ENCODE peak calls at places on chromosomes 6 and 20, in seven cellular contexts. R is AG08396; I is cardiac fibroblast; P is iPS DF 6.9; C is occipital lobe; M is skeletal muscle cell; E is activated CD4-positive, alpha-beta T cell treated with anti-CD3 and anti-CD28 coated beads, Interleukin-2, amount 50 U/mL, for 48 hours. S is an unnamed sample.

GRCh38 chr6:67974931-67975330 is 660.2 kb upstream of the ADGRB3 start:
- DNase-seq in R (no peak), I (no peak), P (no peak), C (no peak), M (no peak), E (no peak), S (no peak)

GRCh38 chr6:156028310-156029131 is 572.9 kb upstream of the NOX3 start:
- DNase-seq in R (no peak), I (no peak), P (no peak), C (no peak), M (no peak), E (no peak), S (no peak)

GRCh38 chr6:166958926-166959861 is 2.8 kb upstream of the RNASET2 start:
- DNase-seq in R (no peak), I (no peak), P (no peak), C (no peak), M (no peak), E (no peak), S (no peak)

GRCh38 chr6:56933650-56934049 is 21.3 kb upstream of the BEND6 start:
- DNase-seq in R (no peak), I (no peak), P (no peak), C (no peak), M (no peak), E (no peak), S (no peak)

GRCh38 chr20:63692436-63693078 is 3.9 kb upstream of the TNFRSF6B start:
- DNase-seq in R (no peak), I (no peak), P (no peak), C (no peak), M (no peak), E (no peak), S (no peak)

GRCh38 chr20:16283978-16284377 is 289.3 kb downstream of the KIF16B start:
- DNase-seq in R (no peak), I (no peak), P (no peak), C (no peak), M (no peak), E (no peak), S (no peak)

GRCh38 chr6:347232-347631 is 44.3 kb upstream of the IRF4 start:
- DNase-seq in R (no peak), I (no peak), P (no peak), C (no peak), M (no peak), E (no peak), S (no peak)

GRCh38 chr6:137291441-137291840 is 72.3 kb upstream of the IFNGR1 start:
- DNase-seq in R (no peak), I (peak; percentile 71), P (no peak), C (peak; percentile 42), M (peak; percentile 59), E (peak; percentile 25), S (no peak)

GRCh38 chr6:129215916-129216525 is 333.1 kb downstream of the LAMA2 start:
- DNase-seq in R (no peak), I (no peak), P (no peak), C (no peak), M (no peak), E (no peak), S (no peak)

GRCh38 chr20:3670945-3671344 is 7.7 kb upstream of the GFRA4 start:
- DNase-seq in R (no peak), I (no peak), P (no peak), C (no peak), M (no peak), E (no peak), S (no peak)

GRCh38 chr6:44733146-44733545 is 345.6 kb downstream of the CDC5L start:
- DNase-seq in R (no peak), I (no peak), P (no peak), C (no peak), M (no peak), E (no peak), S (no peak)

GRCh38 chr6:21046276-21046675 is 512.0 kb downstream of the CDKAL1 start:
- DNase-seq in R (no peak), I (no peak), P (no peak), C (no peak), M (no peak), E (no peak), S (no peak)

GRCh38 chr6:104589940-104590339 is 269.8 kb downstream of the HACE1 start:
- DNase-seq in R (no peak), I (no peak), P (no peak), C (no peak), M (no peak), E (no peak), S (no peak)

S was measured in posterior cingulate gyrus.